ENCODE peak calls at places on chromosomes 13 and 19, in ten cellular contexts. One of them, this sample, is unnamed.

GRCh38 chr19:41990028-41990427 is 4.0 kb downstream of the ATP1A3 start:
- DNase-seq in cortex of kidney: no peak
- DNase-seq in COLO829: no peak
- DNase-seq in ovary: no peak
- DNase-seq in NCI-H748 treated with DMSO at 0.1 percent for 48 hours: no peak
- DNase-seq in NCI-H1092: no peak
- DNase-seq in H54: no peak
- DNase-seq in tibial nerve: no peak
- DNase-seq in brain pericyte: no peak
- DNase-seq in small intestine: no peak
- DNase-seq in this sample: no peak

GRCh38 chr13:48403151-48403631 is 9.7 kb downstream of the LPAR6 start:
- DNase-seq in tibial nerve: no peak
- DNase-seq in H54: no peak
- DNase-seq in COLO829: no peak
- DNase-seq in brain pericyte: no peak
- DNase-seq in NCI-H748 treated with DMSO at 0.1 percent for 48 hours: no peak
- DNase-seq in NCI-H1092: no peak
- DNase-seq in ovary: no peak
- DNase-seq in small intestine: peak
- DNase-seq in cortex of kidney: no peak
- DNase-seq in this sample: no peak

GRCh38 chr19:49594157-49595005 is 3.4 kb downstream of the PRR12 start:
- DNase-seq in H54: no peak
- DNase-seq in COLO829: no peak
- DNase-seq in small intestine: no peak
- DNase-seq in NCI-H1092: no peak
- DNase-seq in brain pericyte: no peak
- DNase-seq in tibial nerve: no peak
- DNase-seq in ovary: no peak
- DNase-seq in NCI-H748 treated with DMSO at 0.1 percent for 48 hours: no peak
- DNase-seq in cortex of kidney: no peak
- DNase-seq in this sample: no peak

GRCh38 chr19:38089440-38089839 is 134.6 kb downstream of the DPF1 start:
- DNase-seq in NCI-H748 treated with DMSO at 0.1 percent for 48 hours: no peak
- DNase-seq in tibial nerve: no peak
- DNase-seq in brain pericyte: no peak
- DNase-seq in COLO829: no peak
- DNase-seq in small intestine: no peak
- DNase-seq in H54: no peak
- DNase-seq in cortex of kidney: no peak
- DNase-seq in NCI-H1092: no peak
- DNase-seq in ovary: no peak
- DNase-seq in this sample: no peak

GRCh38 chr13:108850706-108851105 is 221.3 kb downstream of the MYO16 start:
- DNase-seq in COLO829: no peak
- DNase-seq in NCI-H1092: no peak
- DNase-seq in cortex of kidney: no peak
- DNase-seq in small intestine: no peak
- DNase-seq in ovary: no peak
- DNase-seq in NCI-H748 treated with DMSO at 0.1 percent for 48 hours: no peak
- DNase-seq in tibial nerve: no peak
- DNase-seq in brain pericyte: no peak
- DNase-seq in H54: no peak
- DNase-seq in this sample: no peak

GRCh38 chr19:8111376-8111775 is 38.0 kb downstream of the FBN3 start:
- DNase-seq in H54: no peak
- DNase-seq in brain pericyte: no peak
- DNase-seq in NCI-H1092: no peak
- DNase-seq in cortex of kidney: no peak
- DNase-seq in NCI-H748 treated with DMSO at 0.1 percent for 48 hours: no peak
- DNase-seq in tibial nerve: no peak
- DNase-seq in ovary: no peak
- DNase-seq in COLO829: no peak
- DNase-seq in small intestine: no peak
- DNase-seq in this sample: no peak

GRCh38 chr19:50943074-50943828 is 9.6 kb downstream of the KLK5 start:
- DNase-seq in tibial nerve: no peak
- DNase-seq in small intestine: no peak
- DNase-seq in H54: no peak
- DNase-seq in brain pericyte: no peak
- DNase-seq in NCI-H1092: no peak
- DNase-seq in NCI-H748 treated with DMSO at 0.1 percent for 48 hours: no peak
- DNase-seq in ovary: no peak
- DNase-seq in cortex of kidney: no peak
- DNase-seq in COLO829: no peak
- DNase-seq in this sample: no peak

GRCh38 chr19:41186971-41187883 is 5.8 kb upstream of the CYP2S1 start:
- DNase-seq in tibial nerve: no peak
- DNase-seq in NCI-H748 treated with DMSO at 0.1 percent for 48 hours: no peak
- DNase-seq in small intestine: no peak
- DNase-seq in H54: no peak
- DNase-seq in NCI-H1092: no peak
- DNase-seq in COLO829: no peak
- DNase-seq in brain pericyte: no peak
- DNase-seq in cortex of kidney: no peak
- DNase-seq in ovary: no peak
- DNase-seq in this sample: no peak

GRCh38 chr13:60402022-60402421 is 5.0 kb downstream of the TDRD3 start:
- DNase-seq in brain pericyte: no peak
- DNase-seq in NCI-H748 treated with DMSO at 0.1 percent for 48 hours: no peak
- DNase-seq in tibial nerve: no peak
- DNase-seq in cortex of kidney: no peak
- DNase-seq in ovary: no peak
- DNase-seq in small intestine: peak
- DNase-seq in NCI-H1092: no peak
- DNase-seq in COLO829: no peak
- DNase-seq in H54: peak
- DNase-seq in this sample: no peak

GRCh38 chr19:14472202-14472961 is 2.8 kb downstream of the PTGER1 start:
- DNase-seq in tibial nerve: peak
- DNase-seq in NCI-H748 treated with DMSO at 0.1 percent for 48 hours: peak
- DNase-seq in ovary: peak
- DNase-seq in NCI-H1092: peak
- DNase-seq in small intestine: peak
- DNase-seq in brain pericyte: no peak
- DNase-seq in H54: no peak
- DNase-seq in COLO829: no peak
- DNase-seq in cortex of kidney: no peak
- DNase-seq in this sample: no peak

GRCh38 chr13:110347535-110348308 is 40.6 kb downstream of the COL4A2 start:
- DNase-seq in ovary: no peak
- DNase-seq in tibial nerve: no peak
- DNase-seq in NCI-H748 treated with DMSO at 0.1 percent for 48 hours: no peak
- DNase-seq in COLO829: no peak
- DNase-seq in NCI-H1092: no peak
- DNase-seq in small intestine: no peak
- DNase-seq in cortex of kidney: no peak
- DNase-seq in H54: peak
- DNase-seq in brain pericyte: no peak
- DNase-seq in this sample: no peak

GRCh38 chr13:41944229-41944628 is 16.7 kb downstream of the VWA8 start:
- DNase-seq in NCI-H1092: no peak
- DNase-seq in small intestine: no peak
- DNase-seq in ovary: no peak
- DNase-seq in H54: no peak
- DNase-seq in cortex of kidney: no peak
- DNase-seq in brain pericyte: no peak
- DNase-seq in NCI-H748 treated with DMSO at 0.1 percent for 48 hours: no peak
- DNase-seq in COLO829: no peak
- DNase-seq in tibial nerve: no peak
- DNase-seq in this sample: no peak

GRCh38 chr19:48858984-48859710 is 9.3 kb downstream of the PLEKHA4 start:
- DNase-seq in ovary: no peak
- DNase-seq in brain pericyte: no peak
- DNase-seq in NCI-H1092: no peak
- DNase-seq in cortex of kidney: no peak
- DNase-seq in small intestine: no peak
- DNase-seq in H54: no peak
- DNase-seq in COLO829: no peak
- DNase-seq in NCI-H748 treated with DMSO at 0.1 percent for 48 hours: no peak
- DNase-seq in tibial nerve: no peak
- DNase-seq in this sample: no peak

This sample was measured in smooth muscle cell of the brain vasculature.